ENCODE peak calls at places on chromosome 1, in seven cellular contexts. R, G, U, J, L, N and V are unnamed samples.

GRCh38 chr1:164588388-164589341 is 29.7 kb downstream of the PBX1 start:
- DNase-seq in J (no peak), G (no peak), R (no peak), U (peak), L (peak), N (no peak), V (no peak)

GRCh38 chr1:230271396-230272035 is 154.6 kb downstream of the PGBD5 start:
- DNase-seq in L (no peak), N (no peak), R (no peak), U (no peak), J (no peak), G (no peak), V (no peak)

GRCh38 chr1:23449918-23450317 is 25.4 kb upstream of the TCEA3 start:
- DNase-seq in G (no peak), R (no peak), N (no peak), U (no peak), J (no peak), L (no peak), V (no peak)

GRCh38 chr1:248847956-248848561 is 10.0 kb downstream of the ZNF672 start:
- DNase-seq in R (no peak), L (no peak), N (no peak), J (no peak), U (no peak), G (no peak), V (no peak)

GRCh38 chr1:218299416-218299815 is 14.3 kb downstream of the RRP15 start:
- DNase-seq in N (no peak), L (peak), G (no peak), J (peak), U (peak), R (peak), V (no peak)

GRCh38 chr1:83998205-83998598 is 730 bp downstream of the TTLL7 start:
- DNase-seq in N (no peak), L (no peak), R (no peak), U (peak), G (no peak), J (no peak), V (no peak)

GRCh38 chr1:231507476-231508355 is 20.8 kb upstream of the TSNAX start:
- DNase-seq in J (no peak), G (no peak), L (no peak), R (peak), U (no peak), N (no peak), V (no peak)

GRCh38 chr1:248155927-248156326 is 11.0 kb downstream of the OR2M5 start:
- DNase-seq in R (peak), N (no peak), L (no peak), G (no peak), U (no peak), J (no peak), V (no peak)

GRCh38 chr1:113390871-113391642 is 742 bp downstream of the MAGI3 start:
- DNase-seq in G (peak), J (peak), L (peak), U (peak), N (no peak), R (peak), V (peak)

GRCh38 chr1:241902376-241903067 is 54.5 kb downstream of the EXO1 start:
- DNase-seq in N (no peak), L (no peak), R (no peak), U (peak), G (no peak), J (peak), V (no peak)

GRCh38 chr1:50836117-50836516 is 124.0 kb downstream of the FAF1 start:
- DNase-seq in R (no peak), U (no peak), L (no peak), N (no peak), J (no peak), G (no peak), V (no peak)

GRCh38 chr1:41681331-41682136 is 197.1 kb upstream of the EDN2 start:
- DNase-seq in U (peak), G (no peak), R (no peak), N (no peak), J (peak), L (no peak), V (no peak)

GRCh38 chr1:97849350-97850339 is 71.2 kb downstream of the DPYD start:
- DNase-seq in G (peak), R (peak), U (peak), J (peak), N (peak), L (no peak), V (no peak)

GRCh38 chr1:116020668-116021272 is 44.5 kb downstream of the SLC22A15 start:
- DNase-seq in U (peak), G (peak), J (peak), R (peak), L (peak), N (peak), V (peak)

GRCh38 chr1:211603191-211603701 is 24.3 kb upstream of the SLC30A1 start:
- DNase-seq in R (no peak), L (no peak), N (peak), G (no peak), J (peak), U (no peak), V (no peak)

GRCh38 chr1:47337350-47337749 is 3.8 kb downstream of the CMPK1 start:
- DNase-seq in L (no peak), G (no peak), J (no peak), R (no peak), N (no peak), U (no peak), V (no peak)

GRCh38 chr1:201212056-201212455 is 21.4 kb downstream of the IGFN1 start:
- DNase-seq in N (no peak), U (no peak), L (no peak), R (no peak), G (no peak), J (no peak), V (no peak)

GRCh38 chr1:114157275-114157660 is 3.6 kb upstream of the SYT6 start:
- DNase-seq in N (no peak), L (no peak), J (no peak), R (no peak), G (no peak), U (no peak), V (no peak)

GRCh38 chr1:78080767-78081166 is 35.0 kb downstream of the GIPC2 start:
- DNase-seq in U (no peak), L (no peak), G (no peak), R (no peak), J (no peak), N (no peak), V (no peak)

GRCh38 chr1:10378071-10378841 is 20.6 kb upstream of the PGD start:
- DNase-seq in U (peak), J (peak), L (no peak), G (peak), N (no peak), R (peak), V (no peak)

GRCh38 chr1:228001738-228002535 is 4.9 kb upstream of the WNT3A start:
- DNase-seq in L (no peak), N (no peak), R (no peak), U (no peak), J (no peak), G (no peak), V (peak)

GRCh38 chr1:235739124-235739523 is 89.5 kb upstream of the GNG4 start:
- DNase-seq in J (peak), N (no peak), U (peak), R (no peak), G (no peak), L (no peak), V (no peak)

GRCh38 chr1:37622131-37622530 is 12.6 kb downstream of the RSPO1 start:
- DNase-seq in R (peak), L (peak), G (no peak), N (no peak), U (no peak), J (no peak), V (no peak)

GRCh38 chr1:201426395-201427310 is 5.1 kb upstream of the TNNI1 start:
- DNase-seq in J (no peak), N (no peak), L (no peak), U (no peak), G (no peak), R (no peak), V (no peak)

GRCh38 chr1:190205713-190206112 is 272.0 kb downstream of the BRINP3 start:
- DNase-seq in N (no peak), L (no peak), J (no peak), G (no peak), R (no peak), U (peak), V (no peak)

GRCh38 chr1:156060937-156061636 is at the start of gene RAB25:
- DNase-seq in J (no peak), L (peak), N (peak), U (no peak), G (no peak), R (no peak), V (no peak)

GRCh38 chr1:72011721-72012120 is 270.6 kb downstream of the NEGR1 start:
- DNase-seq in L (no peak), R (no peak), U (no peak), G (no peak), J (no peak), N (no peak), V (no peak)

GRCh38 chr1:72006092-72006491 is 276.2 kb downstream of the NEGR1 start:
- DNase-seq in L (no peak), R (no peak), G (no peak), J (peak), N (no peak), U (peak), V (no peak)

GRCh38 chr1:72007312-72007711 is 275.0 kb downstream of the NEGR1 start:
- DNase-seq in U (no peak), R (no peak), N (no peak), L (no peak), G (no peak), J (no peak), V (no peak)

GRCh38 chr1:72009756-72010441 is 272.4 kb downstream of the NEGR1 start:
- DNase-seq in J (no peak), L (no peak), R (no peak), U (no peak), G (no peak), N (no peak), V (no peak)

DNA sequence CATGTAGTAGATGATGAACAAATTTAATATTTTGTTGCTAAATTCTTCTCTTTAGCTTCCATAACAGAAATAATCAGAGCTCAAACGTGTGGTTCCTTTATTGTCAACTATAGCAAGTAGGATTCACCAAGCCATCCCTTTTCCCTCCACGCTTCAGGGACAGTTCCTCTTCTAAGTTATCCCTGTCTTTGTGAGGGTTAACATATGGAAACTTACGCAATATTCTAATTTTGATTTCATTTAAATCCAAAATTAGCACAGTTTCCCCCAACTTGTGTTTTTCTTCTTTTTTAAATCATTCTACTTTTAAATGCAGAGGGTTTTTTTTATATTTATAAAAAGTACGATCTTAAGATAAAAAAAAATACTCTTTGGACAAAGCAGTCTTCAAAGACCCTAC is 273.2 kb downstream of the NEGR1 start:
- DNase-seq in R (no peak), G (no peak), U (no peak), L (no peak), N (no peak), J (no peak), V (no peak)
- TF ChIP-seq CTCF in R (no peak), G (no peak), U (no peak), L (no peak), N (no peak), J (no peak), V (no peak)

GRCh38 chr1:110462964-110463363 is 12.0 kb downstream of the PROK1 start:
- DNase-seq in N (no peak), L (no peak), R (no peak), G (no peak), U (no peak), J (no peak), V (no peak)
- TF ChIP-seq CTCF in N (no peak), L (peak), R (no peak), G (no peak), U (peak), J (peak), V (no peak)

DNA sequence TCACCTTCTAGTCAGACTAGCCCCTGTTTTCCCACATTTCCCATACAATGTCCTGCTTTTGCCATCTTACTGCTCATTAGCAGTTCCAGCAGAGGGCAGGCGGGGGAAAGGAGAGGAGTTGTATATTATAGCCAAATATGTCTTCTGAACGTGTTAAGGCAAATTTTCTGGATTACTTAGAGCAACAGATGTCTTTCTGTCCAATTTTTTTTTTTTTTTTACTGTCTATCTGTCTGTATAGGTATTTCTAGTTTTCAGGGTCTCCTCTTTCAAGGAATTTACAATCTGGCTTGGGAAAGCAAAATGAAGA is 30.0 kb upstream of the DDAH1 start:
- DNase-seq in J (no peak), R (no peak), L (peak), U (peak), N (no peak), G (no peak), V (no peak)
- TF ChIP-seq CTCF in J (peak), R (no peak), L (peak), U (peak), N (peak), G (no peak), V (peak)

DNA sequence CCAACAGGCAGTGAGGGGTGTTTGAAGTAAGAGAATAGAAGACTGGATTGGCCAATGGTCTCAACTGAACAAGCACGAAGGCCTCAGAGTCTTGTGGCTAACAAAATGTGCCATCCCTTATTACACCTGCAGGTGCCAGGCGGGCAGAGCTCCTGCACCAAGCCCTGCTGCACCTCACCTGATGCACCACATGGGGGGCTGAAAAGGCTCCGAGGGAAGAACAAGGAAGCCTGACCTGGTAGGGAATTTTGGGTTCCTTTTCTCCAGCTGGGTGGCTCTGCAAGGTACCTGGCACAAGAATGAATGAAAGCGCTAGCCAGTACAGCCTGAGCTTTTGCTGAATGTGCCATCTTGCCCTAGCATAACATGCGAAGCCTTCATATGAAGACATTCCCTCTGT is 9.7 kb downstream of the HSD3B1 start:
- DNase-seq in U (no peak), R (peak), J (no peak), N (no peak), L (no peak), G (no peak), V (no peak)
- TF ChIP-seq CTCF in U (no peak), R (no peak), J (no peak), N (peak), L (no peak), G (no peak), V (no peak)

DNA sequence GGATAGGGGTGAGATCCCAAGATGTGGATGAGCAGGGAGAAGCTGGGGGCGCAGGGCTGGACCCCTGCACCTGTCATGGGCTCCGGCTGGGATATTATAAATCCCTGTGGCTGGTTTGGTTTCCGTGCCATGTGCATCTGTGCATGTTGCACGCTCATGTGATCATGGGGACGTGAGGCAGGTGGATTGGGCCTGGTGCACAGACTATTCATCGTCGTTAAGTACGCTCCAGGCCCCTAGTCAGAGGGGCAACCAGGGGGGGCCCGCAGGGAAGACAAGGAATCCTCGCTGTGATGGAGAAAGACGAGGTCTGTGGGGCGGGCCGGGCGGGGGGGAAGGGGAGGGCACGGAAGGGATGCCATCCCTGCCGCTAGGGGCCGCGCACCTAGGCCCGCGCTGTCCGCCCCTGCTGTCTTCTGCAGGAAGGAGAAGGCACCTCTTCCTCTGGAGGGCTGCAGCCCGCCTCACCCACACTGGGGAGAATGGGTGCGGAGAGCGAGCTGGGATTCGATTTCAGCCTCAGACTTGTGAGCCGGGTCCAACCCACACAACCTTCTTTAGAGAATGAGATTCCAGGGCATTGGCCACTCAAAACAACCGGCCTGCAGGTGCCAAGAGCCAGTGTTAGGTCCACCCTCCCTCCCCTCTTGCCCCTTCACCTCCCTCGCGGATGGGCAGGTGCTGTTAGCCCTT is 766 bp upstream of the LRP8 start:
- DNase-seq in L (peak), N (no peak), G (no peak), U (no peak), J (no peak), R (peak), V (peak)
- TF ChIP-seq CTCF in L (peak), N (no peak), G (no peak), U (no peak), J (peak), R (peak), V (no peak)

DNA sequence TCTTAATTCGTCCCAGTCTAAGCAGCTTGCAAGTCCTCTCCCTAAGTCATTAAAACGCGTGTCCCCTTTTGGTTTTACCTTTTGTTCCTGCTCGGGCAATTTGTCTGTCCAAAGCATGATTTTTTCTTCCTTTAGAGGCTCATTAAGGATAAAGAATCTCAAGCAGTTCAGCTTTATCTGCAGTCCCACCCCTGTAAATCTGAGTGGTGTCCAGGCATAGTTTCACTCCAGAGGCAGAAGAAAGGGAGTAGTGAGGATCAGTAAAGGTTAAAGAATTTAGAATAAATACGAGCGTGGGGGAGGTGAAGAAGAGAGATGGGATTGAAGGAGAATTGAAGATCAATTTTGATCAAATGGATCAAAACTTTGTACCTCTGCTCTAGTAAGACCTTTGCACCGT is 930 bp upstream of the ETV3 start:
- DNase-seq in U (no peak), L (no peak), N (no peak), R (no peak), J (no peak), G (no peak), V (no peak)
- TF ChIP-seq CTCF in U (no peak), L (no peak), N (no peak), R (no peak), J (no peak), G (no peak), V (no peak)

DNA sequence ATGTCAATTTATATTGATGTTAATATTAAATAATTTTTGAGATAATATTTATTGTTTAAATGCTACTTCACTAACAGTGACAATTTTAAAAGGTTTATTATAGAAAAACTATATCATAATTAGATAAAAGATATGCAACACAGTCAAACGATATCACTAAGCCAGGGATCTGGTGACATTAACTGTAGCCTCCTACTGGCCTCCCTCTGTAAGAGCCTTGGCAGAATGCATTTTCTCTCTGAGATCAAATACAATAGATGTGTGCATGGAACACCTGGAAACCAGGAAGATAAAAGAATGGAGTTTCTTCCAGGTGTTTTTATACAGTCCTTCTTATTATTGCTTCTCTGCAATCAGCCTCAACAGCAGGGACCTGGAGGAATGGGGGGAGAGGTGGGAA is 1762.1 kb downstream of the BRINP3 start:
- DNase-seq in U (no peak), G (no peak), N (no peak), J (no peak), R (no peak), L (peak), V (no peak)
- TF ChIP-seq CTCF in U (no peak), G (no peak), N (peak), J (no peak), R (no peak), L (peak), V (no peak)